ENCODE peak calls at places on chromosomes 11 and 22, in four cellular contexts. T is fibroblast of lung, G is SK-N-SH, L is heart right ventricle. X is an unnamed sample. For H3K9me3, the result is how much of the 10 kb centered on the place peaks cover.

GRCh38 chr11:33040127-33040861 is 922 bp downstream of the TCP11L1 start:
- DNase-seq in T (peak), G (peak), L (no peak), X (no peak)

GRCh38 chr11:128530119-128531091 is 57.0 kb downstream of the ETS1 start:
- DNase-seq in T (peak), G (no peak), L (no peak), X (no peak)

GRCh38 chr11:63165710-63166310 is 21.8 kb upstream of the SLC22A24 start:
- DNase-seq in T (no peak), G (no peak), L (no peak), X (no peak)

GRCh38 chr22:37074537-37074936 is 23.0 kb downstream of the KCTD17 start:
- DNase-seq in T (no peak), G (no peak), L (no peak), X (no peak)

GRCh38 chr11:56624661-56625110 is 10.0 kb upstream of the OR5M1 start:
- DNase-seq in T (peak), G (peak), L (no peak), X (no peak)

GRCh38 chr22:40660725-40661124 is 18.6 kb upstream of the MCHR1 start:
- DNase-seq in T (no peak), G (no peak), L (no peak), X (no peak)

GRCh38 chr22:45717787-45718186 is 46.2 kb downstream of the ATXN10 start:
- DNase-seq in T (peak), G (no peak), L (no peak), X (no peak)

GRCh38 chr11:111512296-111513239 is at the start of gene BTG4:
- DNase-seq in T (peak), G (peak), L (peak), X (peak)

GRCh38 chr22:32528984-32529982 is 54.7 kb downstream of the FBXO7 start:
- DNase-seq in T (peak), G (peak), L (peak), X (peak)

GRCh38 chr11:15119352-15119751 is 4.6 kb downstream of the INSC start:
- DNase-seq in T (no peak), G (no peak), L (no peak), X (no peak)

GRCh38 chr11:106021181-106021966 is 666 bp downstream of the MSANTD4 start:
- DNase-seq in T (peak), G (no peak), L (no peak), X (no peak)

GRCh38 chr22:42602470-42602869 is 12.2 kb downstream of the POLDIP3 start:
- DNase-seq in T (no peak), G (no peak), L (no peak), X (no peak)

GRCh38 chr11:128476031-128476430 is 111.3 kb downstream of the ETS1 start:
- DNase-seq in T (no peak), G (no peak), L (no peak), X (no peak)

GRCh38 chr11:18393581-18394299 is 623 bp upstream of the LDHA start:
- DNase-seq in T (no peak), G (no peak), L (no peak), X (no peak)

GRCh38 chr11:76662656-76663460 is 7.7 kb downstream of the LRRC32 start:
- DNase-seq in T (no peak), G (no peak), L (no peak), X (no peak)

GRCh38 chr11:88420165-88420781 is 82.7 kb upstream of the CTSC start:
- DNase-seq in T (peak), G (no peak), L (no peak), X (no peak)

GRCh38 chr22:30301995-30302809 is 12.9 kb upstream of the CASTOR1 start:
- DNase-seq in T (peak), G (no peak), L (no peak), X (no peak)

GRCh38 chr11:128725630-128726461 is 32.0 kb downstream of the FLI1 start:
- DNase-seq in T (peak), G (no peak), L (no peak), X (no peak)

GRCh38 chr11:3877252-3878035 is 22.0 kb downstream of the STIM1 start:
- DNase-seq in T (no peak), G (no peak), L (no peak), X (no peak)

GRCh38 chr11:44899959-44900358 is 50.7 kb downstream of the TP53I11 start:
- DNase-seq in T (peak), G (peak), L (no peak), X (peak)

GRCh38 chr11:129223701-129224149 is 31.6 kb upstream of the ARHGAP32 start:
- DNase-seq in T (peak), G (no peak), L (no peak), X (no peak)

GRCh38 chr22:30196141-30196866 is 50.3 kb downstream of the LIF start:
- DNase-seq in T (peak), G (no peak), L (peak), X (peak)

GRCh38 chr11:41039592-41039991 is 419.9 kb downstream of the LRRC4C start:
- DNase-seq in T (no peak), G (no peak), L (no peak), X (no peak)
- H3K9me3 ChIP-seq in T (under half), G (under half), L (under half), X (under half)

DNA sequence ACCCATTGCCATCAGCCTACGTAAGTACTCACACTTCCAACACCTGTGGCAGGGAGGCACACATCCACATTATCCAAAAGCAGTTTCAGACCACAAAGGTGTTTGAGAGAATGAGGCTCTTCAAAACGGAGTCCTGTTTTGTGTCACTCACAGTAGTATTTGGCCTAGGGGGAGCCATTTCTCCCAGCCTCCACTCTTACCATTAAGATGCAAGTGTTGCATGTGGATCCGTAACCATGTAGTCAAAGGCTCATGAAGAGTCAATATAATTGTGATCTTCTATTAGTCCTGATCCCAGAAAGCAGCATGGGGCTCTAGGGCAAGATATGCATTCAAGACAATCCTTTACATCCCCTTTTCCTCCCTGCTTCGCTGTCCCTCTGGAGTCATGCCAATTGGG is 41.5 kb downstream of the IL10RA start:
- DNase-seq in T (no peak), G (no peak), L (no peak), X (no peak)
- TF ChIP-seq CTCF in T (no peak), G (no peak), L (no peak), X (peak)

GRCh38 chr11:75431533-75432525 is 1.2 kb downstream of the KLHL35 start:
- DNase-seq in T (no peak), G (peak), L (no peak), X (no peak)
- H3K4me3 ChIP-seq in T (no peak), G (no peak), L (no peak), X (no peak)

GRCh38 chr11:103830205-103830604 is 206.2 kb upstream of the DDI1 start:
- DNase-seq in T (no peak), G (no peak), L (no peak), X (no peak)

GRCh38 chr11:103832762-103833161 is 203.7 kb upstream of the DDI1 start:
- DNase-seq in T (no peak), G (no peak), L (no peak), X (no peak)

GRCh38 chr11:103826856-103827255 is 209.6 kb upstream of the DDI1 start:
- DNase-seq in T (no peak), G (no peak), L (no peak), X (no peak)

GRCh38 chr11:103825469-103825868 is 211.0 kb upstream of the DDI1 start:
- DNase-seq in T (no peak), G (no peak), L (no peak), X (no peak)

GRCh38 chr11:103829596-103829995 is 206.8 kb upstream of the DDI1 start:
- DNase-seq in T (no peak), G (no peak), L (no peak), X (no peak)
- H3K9me3 ChIP-seq in T (under half), G (under half), L (under half), X (under half)

DNA sequence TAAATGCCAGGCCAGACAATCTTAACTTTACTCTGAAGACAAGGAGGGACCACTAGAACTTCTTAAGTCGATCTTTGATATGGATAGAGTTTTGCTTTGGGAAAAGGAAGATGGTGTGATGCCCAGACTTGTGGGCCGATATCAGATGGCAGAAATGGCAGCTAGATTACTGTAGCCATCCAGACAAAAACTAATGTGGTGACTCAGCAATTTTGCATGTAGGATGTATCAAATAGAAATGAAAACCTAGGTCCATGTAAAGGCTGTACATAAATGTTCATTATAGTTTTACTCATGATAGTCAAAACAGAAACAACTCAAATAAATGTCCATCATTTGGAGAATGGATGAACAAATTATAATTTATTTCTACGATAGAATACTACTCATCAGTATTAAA is 121.5 kb downstream of the APIP start:
- DNase-seq in T (no peak), G (no peak), L (no peak), X (no peak)
- TF ChIP-seq CTCF in T (no peak), G (no peak), L (no peak), X (no peak)

DNA sequence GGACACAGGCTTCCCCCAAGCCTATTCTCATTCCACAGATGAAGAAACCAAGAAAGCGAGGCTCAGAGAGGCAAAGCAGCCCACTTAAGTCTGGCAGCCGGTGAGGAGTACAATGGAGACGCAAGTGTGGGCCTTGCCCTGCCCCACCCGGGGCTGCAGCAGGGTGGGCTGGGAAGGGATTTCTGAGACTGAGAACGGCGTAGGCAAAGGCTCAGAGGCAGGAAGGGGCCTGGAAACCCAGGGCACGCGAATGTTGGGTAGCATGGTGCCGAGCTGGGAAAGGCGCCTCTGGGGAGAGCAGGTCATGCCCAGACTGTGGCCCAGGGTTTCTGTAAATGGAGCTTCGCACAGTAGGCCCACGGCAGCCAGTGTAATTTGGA is 47.5 kb upstream of the SHISAL1 start:
- DNase-seq in T (no peak), G (no peak), L (no peak), X (no peak)
- H3K4me3 ChIP-seq in T (no peak), G (no peak), L (no peak), X (no peak)

GRCh38 chr22:47370448-47371262 is 608.2 kb downstream of the TBC1D22A start:
- DNase-seq in T (no peak), G (peak), L (no peak), X (peak)

GRCh38 chr22:47372596-47373385 is 610.3 kb downstream of the TBC1D22A start:
- DNase-seq in T (no peak), G (no peak), L (no peak), X (peak)

GRCh38 chr22:47373648-47374272 is 611.3 kb downstream of the TBC1D22A start:
- DNase-seq in T (no peak), G (no peak), L (no peak), X (peak)

GRCh38 chr22:47371263-47372090 is 609.0 kb downstream of the TBC1D22A start:
- DNase-seq in T (no peak), G (no peak), L (no peak), X (peak)

GRCh38 chr22:47372111-47372581 is 609.7 kb downstream of the TBC1D22A start:
- DNase-seq in T (no peak), G (no peak), L (no peak), X (peak)
- H3K9me3 ChIP-seq in T (under half), G (under half), L (under half), X (under half)

GRCh38 chr11:107591098-107591445 is at the start of gene ELMOD1:
- DNase-seq in T (peak), G (peak), L (peak), X (peak)
- TF ChIP-seq CTCF in T (peak), G (peak), L (no peak), X (peak)

GRCh38 chr11:71302911-71303310 is 50.5 kb upstream of the SHANK2 start:
- DNase-seq in T (no peak), G (no peak), L (no peak), X (no peak)

GRCh38 chr11:71301046-71301857 is 48.9 kb upstream of the SHANK2 start:
- DNase-seq in T (no peak), G (no peak), L (no peak), X (no peak)

GRCh38 chr11:71302534-71302909 is 50.1 kb upstream of the SHANK2 start:
- DNase-seq in T (no peak), G (no peak), L (no peak), X (no peak)

GRCh38 chr11:71300187-71300586 is 47.8 kb upstream of the SHANK2 start:
- DNase-seq in T (no peak), G (no peak), L (no peak), X (no peak)

DNA sequence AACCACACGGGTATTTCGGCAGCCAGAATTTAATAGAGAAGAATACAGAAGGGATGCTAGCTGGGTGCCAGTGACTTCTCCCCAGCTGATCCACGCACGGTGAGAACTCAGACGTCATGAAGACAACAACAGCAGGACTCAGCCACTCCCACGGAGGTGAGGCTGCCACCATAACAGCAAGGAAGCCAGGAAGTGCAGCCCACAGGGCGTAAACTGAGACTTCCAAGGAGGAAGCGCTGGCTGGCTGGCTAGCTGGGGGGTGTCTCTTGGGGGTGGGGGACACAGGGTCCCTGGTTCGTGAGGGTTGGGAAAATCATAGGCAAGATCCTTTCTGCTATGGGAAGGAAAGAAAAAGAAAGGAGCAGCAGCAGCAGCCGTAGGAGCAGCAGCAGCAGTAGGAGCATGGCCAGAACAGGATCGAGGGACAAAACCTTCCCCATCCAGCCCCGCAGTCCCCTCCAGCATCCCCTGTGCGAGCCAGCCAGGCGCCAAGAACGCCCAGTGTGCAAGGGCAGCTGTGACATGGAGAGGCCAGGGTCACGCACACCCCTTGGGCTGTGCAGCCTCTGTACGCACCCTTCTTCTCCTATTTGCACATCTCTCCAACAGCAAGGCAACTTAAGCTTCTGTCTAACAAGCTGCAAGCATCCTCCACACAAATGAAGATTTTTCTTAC is 49.6 kb upstream of the SHANK2 start:
- DNase-seq in T (no peak), G (no peak), L (no peak), X (no peak)
- H3K4me3 ChIP-seq in T (no peak), G (no peak), L (no peak), X (no peak)

GRCh38 chr22:49168219-49168813 is 659.4 kb downstream of the BRD1 start:
- DNase-seq in T (no peak), G (no peak), L (no peak), X (no peak)
- H3K9me3 ChIP-seq in T (under half), G (under half), L (under half), X (under half)